ENCODE peak calls at places on chromosomes 2 and 18, in seven cellular contexts. One of them, this sample, is unnamed.

GRCh38 chr2:127582863-127583861 is 47.7 kb downstream of the MYO7B start:
- DNase-seq in epithelial cell of prostate: no peak
- DNase-seq in ovary: no peak
- DNase-seq in stomach: peak; percentile 15
- DNase-seq in OCI-LY7: no peak
- DNase-seq in GM23248: no peak
- DNase-seq in A549: no peak
- DNase-seq in this sample: no peak

GRCh38 chr18:68298340-68298739 is 416.6 kb downstream of the TMX3 start:
- DNase-seq in OCI-LY7: no peak
- DNase-seq in stomach: no peak
- DNase-seq in GM23248: no peak
- DNase-seq in A549: no peak
- DNase-seq in ovary: no peak
- DNase-seq in epithelial cell of prostate: no peak
- DNase-seq in this sample: no peak

GRCh38 chr2:43135583-43135982 is 90.8 kb downstream of the ZFP36L2 start:
- DNase-seq in stomach: no peak
- DNase-seq in GM23248: no peak
- DNase-seq in A549: no peak
- DNase-seq in OCI-LY7: no peak
- DNase-seq in ovary: no peak
- DNase-seq in epithelial cell of prostate: no peak
- DNase-seq in this sample: no peak

GRCh38 chr2:84243788-84244627 is 215.1 kb downstream of the SUCLG1 start:
- DNase-seq in OCI-LY7: no peak
- DNase-seq in stomach: no peak
- DNase-seq in GM23248: no peak
- DNase-seq in epithelial cell of prostate: no peak
- DNase-seq in A549: no peak
- DNase-seq in ovary: no peak
- DNase-seq in this sample: no peak

GRCh38 chr2:223247136-223247535 is 195.1 kb downstream of the KCNE4 start:
- DNase-seq in epithelial cell of prostate: no peak
- DNase-seq in stomach: no peak
- DNase-seq in OCI-LY7: peak; percentile 3
- DNase-seq in ovary: no peak
- DNase-seq in GM23248: peak; percentile 64
- DNase-seq in A549: peak; percentile 60
- DNase-seq in this sample: no peak

GRCh38 chr18:77157312-77157711 is 24.7 kb upstream of the MBP start:
- DNase-seq in GM23248: no peak
- DNase-seq in stomach: no peak
- DNase-seq in A549: no peak
- DNase-seq in ovary: no peak
- DNase-seq in OCI-LY7: no peak
- DNase-seq in epithelial cell of prostate: no peak
- DNase-seq in this sample: no peak

GRCh38 chr2:238820909-238821308 is 27.0 kb upstream of the TWIST2 start:
- DNase-seq in GM23248: peak; percentile 93
- DNase-seq in stomach: no peak
- DNase-seq in ovary: no peak
- DNase-seq in OCI-LY7: no peak
- DNase-seq in epithelial cell of prostate: no peak
- DNase-seq in A549: no peak
- DNase-seq in this sample: no peak

GRCh38 chr18:72869786-72870185 is 2.0 kb upstream of the NETO1 start:
- DNase-seq in ovary: no peak
- DNase-seq in stomach: no peak
- DNase-seq in epithelial cell of prostate: no peak
- DNase-seq in A549: no peak
- DNase-seq in OCI-LY7: no peak
- DNase-seq in GM23248: no peak
- DNase-seq in this sample: no peak

GRCh38 chr2:132607407-132607806 is 62.6 kb downstream of the LYPD1 start:
- DNase-seq in A549: no peak
- DNase-seq in GM23248: no peak
- DNase-seq in OCI-LY7: no peak
- DNase-seq in stomach: no peak
- DNase-seq in ovary: no peak
- DNase-seq in epithelial cell of prostate: no peak
- DNase-seq in this sample: no peak

GRCh38 chr2:180722551-180723239 is 257.7 kb upstream of the UBE2E3 start:
- DNase-seq in stomach: no peak
- DNase-seq in GM23248: peak; percentile 91
- DNase-seq in A549: no peak
- DNase-seq in ovary: no peak
- DNase-seq in OCI-LY7: no peak
- DNase-seq in epithelial cell of prostate: no peak
- DNase-seq in this sample: no peak

GRCh38 chr2:27756544-27757498 is 14.7 kb upstream of the MRPL33 start:
- DNase-seq in OCI-LY7: no peak
- DNase-seq in ovary: no peak
- DNase-seq in GM23248: no peak
- DNase-seq in stomach: no peak
- DNase-seq in A549: no peak
- DNase-seq in epithelial cell of prostate: no peak
- DNase-seq in this sample: no peak

GRCh38 chr18:22172594-22173049 is 3.2 kb downstream of the GATA6 start:
- DNase-seq in GM23248: peak; percentile 34
- DNase-seq in epithelial cell of prostate: no peak
- DNase-seq in A549: no peak
- DNase-seq in stomach: no peak
- DNase-seq in OCI-LY7: no peak
- DNase-seq in ovary: no peak
- DNase-seq in this sample: no peak

GRCh38 chr2:99448556-99448955 is 41.3 kb downstream of the REV1 start:
- DNase-seq in OCI-LY7: no peak
- DNase-seq in GM23248: peak; percentile 73
- DNase-seq in stomach: no peak
- DNase-seq in A549: no peak
- DNase-seq in ovary: no peak
- DNase-seq in epithelial cell of prostate: peak; percentile 84
- DNase-seq in this sample: no peak

GRCh38 chr2:8067784-8068336 is 614.0 kb upstream of the ID2 start:
- DNase-seq in GM23248: no peak
- DNase-seq in A549: no peak
- DNase-seq in OCI-LY7: no peak
- DNase-seq in epithelial cell of prostate: no peak
- DNase-seq in stomach: no peak
- DNase-seq in ovary: no peak
- DNase-seq in this sample: no peak

GRCh38 chr18:24734058-24734457 is 273.6 kb downstream of the HRH4 start:
- DNase-seq in GM23248: peak; percentile 50
- DNase-seq in ovary: no peak
- DNase-seq in epithelial cell of prostate: no peak
- DNase-seq in A549: peak; percentile 17
- DNase-seq in stomach: no peak
- DNase-seq in OCI-LY7: peak; percentile 27
- DNase-seq in this sample: peak; percentile 6

GRCh38 chr18:41504316-41504715 is 450.7 kb upstream of the PIK3C3 start:
- DNase-seq in GM23248: no peak
- DNase-seq in ovary: no peak
- DNase-seq in epithelial cell of prostate: no peak
- DNase-seq in A549: no peak
- DNase-seq in stomach: no peak
- DNase-seq in OCI-LY7: no peak
- DNase-seq in this sample: no peak

GRCh38 chr2:175187378-175187777 is 5.9 kb upstream of the ATP5MC3 start:
- DNase-seq in A549: peak; percentile 48
- DNase-seq in OCI-LY7: peak; percentile 35
- DNase-seq in stomach: no peak
- DNase-seq in ovary: no peak
- DNase-seq in GM23248: peak; percentile 24
- DNase-seq in epithelial cell of prostate: no peak
- DNase-seq in this sample: no peak

GRCh38 chr2:160061533-160062282 is 707 bp downstream of the PLA2R1 start:
- DNase-seq in stomach: no peak
- DNase-seq in OCI-LY7: no peak
- DNase-seq in A549: no peak
- DNase-seq in epithelial cell of prostate: no peak
- DNase-seq in GM23248: peak; percentile 48
- DNase-seq in ovary: peak; percentile 39
- DNase-seq in this sample: no peak

GRCh38 chr2:234133004-234133403 is 82.5 kb downstream of the SPP2 start:
- DNase-seq in OCI-LY7: no peak
- DNase-seq in ovary: no peak
- DNase-seq in A549: no peak
- DNase-seq in epithelial cell of prostate: peak; percentile 97
- DNase-seq in stomach: no peak
- DNase-seq in GM23248: peak; percentile 49
- DNase-seq in this sample: no peak

GRCh38 chr18:45359275-45360009 is 255.8 kb upstream of the SLC14A2 start:
- DNase-seq in epithelial cell of prostate: no peak
- DNase-seq in A549: no peak
- DNase-seq in GM23248: no peak
- DNase-seq in ovary: no peak
- DNase-seq in stomach: peak; percentile 61
- DNase-seq in OCI-LY7: no peak
- DNase-seq in this sample: no peak
- H3K27ac ChIP-seq in epithelial cell of prostate: no peak overlapping the region
- H3K27ac ChIP-seq in A549: no peak overlapping the region
- H3K27ac ChIP-seq in GM23248: no peak overlapping the region
- H3K27ac ChIP-seq in ovary: no peak overlapping the region
- H3K27ac ChIP-seq in stomach: no peak overlapping the region
- H3K27ac ChIP-seq in OCI-LY7: no peak overlapping the region
- H3K27ac ChIP-seq in this sample: no peak overlapping the region

DNA sequence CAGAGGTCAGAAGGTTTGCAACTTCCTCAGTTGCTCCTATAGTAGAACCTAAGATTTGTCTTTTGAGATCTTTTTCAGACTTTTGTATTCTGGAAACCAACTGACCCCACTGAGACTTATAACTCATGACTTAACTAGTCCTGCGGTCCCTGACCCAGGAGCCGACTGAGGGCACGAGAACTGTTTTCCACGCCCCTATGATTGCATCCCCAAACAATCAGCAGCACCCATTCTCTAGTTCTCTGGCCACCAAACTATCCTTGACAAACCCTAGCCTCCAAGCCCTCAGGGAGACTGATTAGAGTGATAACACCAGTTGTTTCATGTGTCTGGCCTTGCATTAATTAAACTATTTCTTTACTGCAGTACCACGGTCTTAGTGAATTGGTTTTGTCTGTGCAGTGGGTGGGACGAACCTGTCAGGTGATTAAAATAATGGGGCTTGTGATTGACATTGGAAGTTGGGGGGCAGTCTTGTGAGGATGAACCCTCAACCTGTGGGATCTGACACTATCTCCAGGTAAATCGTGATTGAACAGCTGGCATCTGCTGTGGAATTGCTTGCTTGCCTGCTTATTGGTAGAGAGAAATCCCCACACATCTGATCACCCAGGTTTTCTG is 95.7 kb downstream of the B3GNT2 start:
- DNase-seq in OCI-LY7: no peak
- DNase-seq in epithelial cell of prostate: no peak
- DNase-seq in A549: no peak
- DNase-seq in GM23248: no peak
- DNase-seq in stomach: no peak
- DNase-seq in ovary: no peak
- DNase-seq in this sample: no peak
- H3K27ac ChIP-seq in OCI-LY7: no peak overlapping the region
- H3K27ac ChIP-seq in epithelial cell of prostate: no peak overlapping the region
- H3K27ac ChIP-seq in A549: no peak overlapping the region
- H3K27ac ChIP-seq in GM23248: no peak overlapping the region
- H3K27ac ChIP-seq in stomach: peak overlapping the region; percentile 91
- H3K27ac ChIP-seq in ovary: no peak overlapping the region
- H3K27ac ChIP-seq in this sample: no peak overlapping the region

GRCh38 chr2:100936972-100937542 is 65.0 kb upstream of the RPL31 start:
- DNase-seq in GM23248: no peak
- DNase-seq in A549: no peak
- DNase-seq in ovary: no peak
- DNase-seq in epithelial cell of prostate: no peak
- DNase-seq in OCI-LY7: no peak
- DNase-seq in stomach: no peak
- DNase-seq in this sample: no peak
- H3K27ac ChIP-seq in GM23248: no peak overlapping the region
- H3K27ac ChIP-seq in A549: no peak overlapping the region
- H3K27ac ChIP-seq in ovary: no peak overlapping the region
- H3K27ac ChIP-seq in epithelial cell of prostate: no peak overlapping the region
- H3K27ac ChIP-seq in OCI-LY7: no peak overlapping the region
- H3K27ac ChIP-seq in stomach: peak overlapping the region; percentile 14
- H3K27ac ChIP-seq in this sample: no peak overlapping the region

GRCh38 chr2:237427807-237428506 is 14.0 kb upstream of the COL6A3 start:
- DNase-seq in stomach: no peak
- DNase-seq in OCI-LY7: no peak
- DNase-seq in ovary: no peak
- DNase-seq in GM23248: no peak
- DNase-seq in A549: no peak
- DNase-seq in epithelial cell of prostate: no peak
- DNase-seq in this sample: no peak

GRCh38 chr2:237422309-237422708 is 8.3 kb upstream of the COL6A3 start:
- DNase-seq in GM23248: no peak
- DNase-seq in A549: no peak
- DNase-seq in ovary: no peak
- DNase-seq in stomach: no peak
- DNase-seq in OCI-LY7: no peak
- DNase-seq in epithelial cell of prostate: no peak
- DNase-seq in this sample: no peak

GRCh38 chr2:237421542-237422047 is 7.6 kb upstream of the COL6A3 start:
- DNase-seq in epithelial cell of prostate: no peak
- DNase-seq in stomach: peak; percentile 81
- DNase-seq in ovary: peak; percentile 82
- DNase-seq in OCI-LY7: peak; percentile 50
- DNase-seq in A549: peak; percentile 85
- DNase-seq in GM23248: peak; percentile 90
- DNase-seq in this sample: peak; percentile 30

GRCh38 chr2:237423891-237424290 is 9.9 kb upstream of the COL6A3 start:
- DNase-seq in A549: no peak
- DNase-seq in epithelial cell of prostate: no peak
- DNase-seq in GM23248: no peak
- DNase-seq in stomach: no peak
- DNase-seq in ovary: no peak
- DNase-seq in OCI-LY7: no peak
- DNase-seq in this sample: no peak

GRCh38 chr2:237424544-237424943 is 10.6 kb upstream of the COL6A3 start:
- DNase-seq in stomach: no peak
- DNase-seq in epithelial cell of prostate: no peak
- DNase-seq in ovary: no peak
- DNase-seq in GM23248: no peak
- DNase-seq in OCI-LY7: no peak
- DNase-seq in A549: no peak
- DNase-seq in this sample: no peak
- H3K27ac ChIP-seq in stomach: no peak overlapping the region
- H3K27ac ChIP-seq in epithelial cell of prostate: no peak overlapping the region
- H3K27ac ChIP-seq in ovary: no peak overlapping the region
- H3K27ac ChIP-seq in GM23248: no peak overlapping the region
- H3K27ac ChIP-seq in OCI-LY7: no peak overlapping the region
- H3K27ac ChIP-seq in A549: no peak overlapping the region
- H3K27ac ChIP-seq in this sample: no peak overlapping the region

DNA sequence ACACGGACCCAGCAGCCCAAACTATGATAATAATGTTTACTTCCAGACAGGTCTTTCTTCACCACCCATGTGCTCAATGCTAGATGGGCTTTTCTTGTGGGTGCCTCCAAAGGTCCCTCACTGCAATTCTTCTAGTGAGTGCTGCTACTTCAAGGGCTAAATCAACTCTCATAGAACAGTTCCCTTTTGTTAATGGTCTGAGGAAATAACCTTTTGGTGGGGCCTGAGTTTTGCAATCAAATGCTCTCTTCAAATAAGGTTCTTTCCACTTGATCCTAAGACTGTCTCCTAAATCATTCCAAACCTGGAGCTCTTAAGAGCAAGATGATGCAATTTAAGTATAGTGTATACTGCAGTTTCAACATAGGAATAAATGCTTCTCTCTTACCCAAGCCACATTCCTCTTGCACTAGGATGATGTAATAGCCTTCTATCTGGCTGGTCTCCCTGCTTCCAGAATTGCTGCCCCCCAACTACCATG is 6.0 kb downstream of the NEMP2 start:
- DNase-seq in OCI-LY7: no peak
- DNase-seq in stomach: no peak
- DNase-seq in epithelial cell of prostate: no peak
- DNase-seq in GM23248: peak; percentile 63
- DNase-seq in A549: peak; percentile 75
- DNase-seq in ovary: no peak
- DNase-seq in this sample: no peak
- H3K27ac ChIP-seq in OCI-LY7: no peak overlapping the region
- H3K27ac ChIP-seq in stomach: no peak overlapping the region
- H3K27ac ChIP-seq in epithelial cell of prostate: peak overlapping the region; percentile 32
- H3K27ac ChIP-seq in GM23248: no peak overlapping the region
- H3K27ac ChIP-seq in A549: peak overlapping the region; percentile 75
- H3K27ac ChIP-seq in ovary: no peak overlapping the region
- H3K27ac ChIP-seq in this sample: no peak overlapping the region